ENCODE peak calls at places on chromosome 21, in four cellular contexts. T is body of pancreas, G is heart left ventricle, E is uterus. C is an unnamed sample.

GRCh38 chr21:39060485-39061099 is 122.7 kb downstream of the PSMG1 start:
- DNase-seq in G (no peak), E (no peak), T (no peak), C (no peak)

GRCh38 chr21:36706951-36707762 is 8.2 kb downstream of the SIM2 start:
- DNase-seq in E (no peak), T (peak; percentile 9), G (peak; percentile 12), C (peak; percentile 74)

GRCh38 chr21:16841917-16842316 is 670.9 kb upstream of the CXADR start:
- DNase-seq in E (no peak), T (no peak), G (no peak), C (no peak)

GRCh38 chr21:26840912-26841311 is 4.3 kb downstream of the ADAMTS1 start:
- DNase-seq in E (peak; percentile 69), G (peak; percentile 81), T (peak; percentile 44), C (no peak)

GRCh38 chr21:16588433-16588860 is 858.7 kb downstream of the USP25 start:
- DNase-seq in E (peak; percentile 84), T (peak; percentile 45), G (peak; percentile 50), C (no peak)

GRCh38 chr21:37045139-37045538 is 27.7 kb downstream of the PIGP start:
- DNase-seq in G (no peak), E (no peak), T (no peak), C (no peak)

GRCh38 chr21:38914531-38915385 is 109.0 kb downstream of the ETS2 start:
- DNase-seq in G (no peak), T (no peak), E (peak; percentile 38), C (peak; percentile 86)

GRCh38 chr21:32412998-32413504 is 545 bp downstream of the EVA1C start:
- DNase-seq in G (peak; percentile 49), E (peak; percentile 63), T (peak; percentile 50), C (no peak)

GRCh38 chr21:15094706-15095105 is 29.9 kb upstream of the NRIP1 start:
- DNase-seq in E (no peak), T (no peak), G (no peak), C (no peak)

GRCh38 chr21:39189857-39190604 is 6.8 kb upstream of the PSMG1 start:
- DNase-seq in T (no peak), G (no peak), E (no peak), C (no peak)

GRCh38 chr21:16079830-16080229 is 350.0 kb downstream of the USP25 start:
- DNase-seq in E (no peak), G (no peak), T (no peak), C (no peak)

GRCh38 chr21:38291875-38292274 is 35.1 kb downstream of the KCNJ15 start:
- DNase-seq in T (no peak), E (no peak), G (no peak), C (no peak)

GRCh38 chr21:26806734-26807372 is 38.4 kb downstream of the ADAMTS1 start:
- DNase-seq in E (no peak), G (no peak), T (no peak), C (no peak)

GRCh38 chr21:31505975-31506374 is 153.5 kb upstream of the SOD1 start:
- DNase-seq in T (no peak), G (no peak), E (no peak), C (no peak)

GRCh38 chr21:15592271-15592860 is 137.4 kb upstream of the USP25 start:
- DNase-seq in G (no peak), E (no peak), T (no peak), C (no peak)

GRCh38 chr21:43352568-43353281 is 74.2 kb downstream of the SIK1 start:
- DNase-seq in T (no peak), G (no peak), E (no peak), C (no peak)
- TF ChIP-seq POLR2A in T (no peak), G (no peak), E (no peak), C (no peak)

GRCh38 chr21:41769106-41769505 is 2.3 kb upstream of the RIPK4 start:
- DNase-seq in T (no peak), E (no peak), G (no peak), C (no peak)
- TF ChIP-seq POLR2A in T (no peak), E (no peak), G (no peak), C (no peak)

DNA sequence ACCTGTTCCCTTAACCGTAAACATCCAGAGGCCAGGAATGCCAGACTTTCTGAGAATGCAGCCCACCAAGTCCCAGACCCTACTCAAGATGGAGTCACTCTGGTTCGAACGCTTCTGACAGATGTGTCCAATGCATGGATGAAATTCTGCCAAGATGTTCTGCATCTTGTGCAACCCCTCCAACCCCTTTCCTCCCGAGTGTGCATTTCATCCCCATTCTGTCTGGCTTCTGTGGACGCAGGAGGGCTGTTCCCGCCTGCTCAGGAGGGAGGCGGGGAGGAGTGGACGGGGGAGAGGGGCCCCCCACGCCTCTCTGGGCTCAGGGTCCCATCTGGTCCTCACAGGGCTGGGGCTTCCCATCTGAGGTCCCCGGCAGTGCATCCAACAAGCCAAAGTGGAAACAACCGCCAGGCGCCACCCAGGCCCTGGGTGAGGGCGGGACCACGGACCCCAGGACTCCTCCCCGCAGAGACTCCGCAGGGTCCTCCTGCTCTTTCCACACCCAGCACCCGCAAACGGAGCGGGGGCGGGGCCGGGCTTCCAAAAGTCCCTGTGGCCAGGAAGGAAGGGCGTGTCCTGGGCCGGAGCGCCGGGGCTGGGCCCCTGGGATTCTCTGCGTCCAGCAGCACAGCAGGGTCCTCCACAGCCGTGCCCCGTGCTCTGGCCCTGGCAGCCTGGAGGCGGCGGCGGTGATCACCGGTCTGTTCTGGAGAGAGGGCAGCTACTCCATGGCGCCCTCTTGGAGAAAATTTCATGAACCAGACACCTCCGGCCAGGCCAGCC is 27.7 kb upstream of the SUMO3 start:
- DNase-seq in T (peak; percentile 45), E (peak; percentile 37), G (peak; percentile 75), C (no peak)
- TF ChIP-seq POLR2A in T (no peak), E (no peak), G (no peak), C (no peak)

GRCh38 chr21:46250146-46250725 is 21.7 kb upstream of the LSS start:
- DNase-seq in G (no peak), T (no peak), E (no peak), C (no peak)

GRCh38 chr21:46245213-46245915 is 16.8 kb upstream of the LSS start:
- DNase-seq in E (no peak), G (no peak), T (no peak), C (no peak)

GRCh38 chr21:46246345-46246744 is 17.8 kb upstream of the LSS start:
- DNase-seq in E (no peak), G (no peak), T (no peak), C (no peak)

GRCh38 chr21:46248827-46249226 is 20.3 kb upstream of the LSS start:
- DNase-seq in G (no peak), T (no peak), E (no peak), C (no peak)

DNA sequence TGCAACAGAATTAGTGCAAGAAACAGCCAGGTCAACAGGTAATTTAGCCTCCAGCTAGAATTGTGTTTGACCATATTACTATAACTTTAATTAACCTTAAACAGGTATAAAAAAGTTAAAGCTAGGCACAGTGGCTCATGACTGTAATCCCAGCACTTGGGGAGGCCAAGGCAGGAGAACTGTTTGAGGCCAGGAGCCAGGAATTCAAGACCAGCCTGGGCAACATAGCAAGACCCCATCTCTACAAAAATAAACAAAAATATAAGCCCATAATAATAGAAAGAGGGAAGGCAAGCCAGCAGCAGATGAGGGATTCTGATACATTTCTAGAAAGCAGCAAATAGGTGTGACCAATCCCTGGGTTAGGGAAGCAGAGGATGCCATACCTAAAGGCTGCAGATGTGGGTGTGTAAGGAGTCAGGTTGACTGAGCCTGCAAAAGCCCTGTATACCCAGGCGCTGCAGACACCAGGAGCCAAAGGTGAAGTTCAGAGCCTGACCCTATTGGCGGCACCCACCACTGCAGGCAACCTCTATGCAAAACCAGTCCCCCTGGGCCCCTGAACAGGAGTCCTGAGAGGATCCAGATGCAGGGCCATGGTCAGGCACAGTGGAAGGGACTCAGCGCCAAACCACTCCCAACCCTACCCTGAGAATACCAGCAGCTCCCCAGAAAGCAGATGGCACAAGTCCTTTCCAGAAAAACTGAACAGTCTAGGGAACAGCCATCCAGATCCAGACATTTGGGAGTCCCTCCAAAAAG is 19.3 kb upstream of the LSS start:
- DNase-seq in E (no peak), T (no peak), G (no peak), C (no peak)
- TF ChIP-seq POLR2A in E (no peak), T (no peak), G (no peak), C (no peak)

GRCh38 chr21:44082648-44083436 is 24.4 kb upstream of the PWP2 start:
- DNase-seq in T (no peak), E (no peak), G (no peak), C (no peak)
- TF ChIP-seq POLR2A in T (no peak), E (no peak), G (no peak), C (no peak)

GRCh38 chr21:41960386-41960785 is 6.6 kb upstream of the C2CD2 start:
- DNase-seq in E (no peak), T (no peak), G (no peak), C (no peak)

GRCh38 chr21:41958886-41959563 is 5.2 kb upstream of the C2CD2 start:
- DNase-seq in G (no peak), T (no peak), E (no peak), C (no peak)

GRCh38 chr21:41962425-41962966 is 8.7 kb upstream of the C2CD2 start:
- DNase-seq in G (no peak), E (no peak), T (no peak), C (no peak)

GRCh38 chr21:41961753-41962152 is 7.9 kb upstream of the C2CD2 start:
- DNase-seq in T (no peak), G (no peak), E (no peak), C (no peak)

DNA sequence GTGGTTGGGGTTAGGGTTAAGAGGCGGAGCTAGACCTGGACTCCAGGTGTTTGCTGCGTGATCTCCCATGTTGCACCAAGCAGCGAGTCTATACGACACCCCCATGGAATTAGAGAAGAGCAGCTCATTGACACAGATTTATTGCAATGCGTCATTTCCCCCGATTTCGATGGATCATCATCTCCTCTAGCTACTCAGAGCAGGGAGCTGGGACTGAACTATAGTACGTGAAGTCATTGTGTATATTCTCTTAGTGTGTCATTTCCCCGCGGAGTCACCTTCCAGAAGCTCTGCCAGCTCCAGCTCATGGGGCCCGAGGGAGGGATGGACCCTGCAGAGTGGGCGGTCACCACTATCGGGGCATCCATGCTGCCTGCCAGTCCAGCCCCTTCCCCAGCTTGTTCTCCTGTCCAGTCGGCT is 7.5 kb upstream of the C2CD2 start:
- DNase-seq in E (no peak), T (no peak), G (no peak), C (no peak)
- TF ChIP-seq POLR2A in E (no peak), T (no peak), G (no peak), C (no peak)

DNA sequence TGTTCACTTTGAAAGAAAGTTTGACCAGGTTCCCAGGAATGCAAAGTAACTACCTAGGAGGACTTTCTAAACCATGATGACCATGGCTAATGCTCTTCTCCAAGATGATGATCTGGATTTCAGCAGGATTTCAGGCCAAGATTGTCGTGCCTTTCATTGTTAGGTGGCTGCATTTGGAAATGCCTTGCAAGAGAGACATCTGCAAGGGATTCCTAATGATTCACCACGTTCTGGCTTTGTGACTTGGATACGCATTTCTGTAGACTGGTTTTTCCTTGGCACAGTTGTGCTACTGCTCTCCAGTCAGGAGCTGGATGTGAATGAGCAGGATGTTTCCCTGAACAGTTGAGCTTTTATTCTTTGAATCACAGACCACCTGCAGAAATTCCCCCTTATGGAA is 212.4 kb downstream of the BACH1 start:
- DNase-seq in G (no peak), T (no peak), E (no peak), C (no peak)
- TF ChIP-seq POLR2A in G (no peak), T (no peak), E (no peak), C (no peak)

GRCh38 chr21:43778469-43779335 is 2.6 kb upstream of the CSTB start:
- DNase-seq in E (no peak), T (no peak), G (no peak), C (no peak)
- TF ChIP-seq POLR2A in E (no peak), T (no peak), G (no peak), C (no peak)

C was measured in vagina.